ENCODE peak calls at places on chromosome 5, in nine cellular contexts. J, V, H, O, G, P, L, I and B are unnamed samples.

GRCh38 chr5:9712506-9713285 is 82.5 kb upstream of the TAS2R1 start:
- DNase-seq in J (no peak), V (peak), H (no peak), O (peak), G (no peak), P (no peak), L (no peak), I (no peak), B (no peak)

GRCh38 chr5:67552773-67553172 is 356.2 kb upstream of the CD180 start:
- DNase-seq in J (no peak), V (no peak), H (no peak), O (no peak), G (no peak), P (no peak), L (no peak), I (no peak), B (no peak)

GRCh38 chr5:142151436-142152382 is 43.1 kb downstream of the NDFIP1 start:
- DNase-seq in J (no peak), V (peak), H (no peak), O (peak), G (peak), P (peak), L (peak), I (no peak), B (peak)

GRCh38 chr5:120239076-120239475 is 225.0 kb upstream of the PRR16 start:
- DNase-seq in J (no peak), V (no peak), H (no peak), O (no peak), G (no peak), P (no peak), L (no peak), I (no peak), B (no peak)

GRCh38 chr5:88256037-88256436 is 12.6 kb downstream of the TMEM161B start:
- DNase-seq in J (no peak), V (no peak), H (no peak), O (no peak), G (no peak), P (no peak), L (no peak), I (no peak), B (no peak)

GRCh38 chr5:130871346-130872086 is 293.5 kb downstream of the HINT1 start:
- DNase-seq in J (no peak), V (peak), H (no peak), O (peak), G (peak), P (peak), L (no peak), I (peak), B (peak)

GRCh38 chr5:135030123-135030517 is 3.9 kb downstream of the PITX1 start:
- DNase-seq in J (no peak), V (no peak), H (peak), O (no peak), G (no peak), P (no peak), L (no peak), I (no peak), B (no peak)

GRCh38 chr5:121325930-121326329 is 525.8 kb upstream of the FTMT start:
- DNase-seq in J (no peak), V (no peak), H (no peak), O (no peak), G (no peak), P (no peak), L (no peak), I (no peak), B (no peak)

GRCh38 chr5:78509884-78510769 is 138.4 kb downstream of the LHFPL2 start:
- DNase-seq in J (no peak), V (no peak), H (peak), O (no peak), G (no peak), P (no peak), L (peak), I (no peak), B (no peak)

GRCh38 chr5:79493596-79494343 is 20.2 kb downstream of the HOMER1 start:
- DNase-seq in J (no peak), V (peak), H (no peak), O (no peak), G (no peak), P (no peak), L (no peak), I (no peak), B (no peak)

GRCh38 chr5:110512266-110512665 is 214.2 kb downstream of the TMEM232 start:
- DNase-seq in J (no peak), V (no peak), H (no peak), O (no peak), G (no peak), P (no peak), L (no peak), I (no peak), B (no peak)

GRCh38 chr5:10452768-10453331 is 11.2 kb downstream of the ROPN1L start:
- DNase-seq in J (no peak), V (peak), H (no peak), O (peak), G (peak), P (peak), L (peak), I (no peak), B (no peak)

GRCh38 chr5:134543820-134544692 is 18.6 kb downstream of the JADE2 start:
- DNase-seq in J (peak), V (no peak), H (no peak), O (no peak), G (no peak), P (no peak), L (no peak), I (no peak), B (no peak)

GRCh38 chr5:168528521-168529360 is at the start of gene FBLL1:
- DNase-seq in J (no peak), V (peak), H (peak), O (peak), G (no peak), P (peak), L (no peak), I (no peak), B (no peak)

GRCh38 chr5:172721455-172722308 is 49.3 kb downstream of the DUSP1 start:
- DNase-seq in J (no peak), V (peak), H (peak), O (no peak), G (no peak), P (peak), L (peak), I (no peak), B (peak)

GRCh38 chr5:171777420-171777759 is 8.2 kb upstream of the SMIM23 start:
- DNase-seq in J (no peak), V (no peak), H (no peak), O (no peak), G (no peak), P (no peak), L (no peak), I (no peak), B (no peak)

GRCh38 chr5:175874462-175875139 is 3.2 kb downstream of the CPLX2 start:
- DNase-seq in J (no peak), V (no peak), H (no peak), O (no peak), G (no peak), P (no peak), L (no peak), I (no peak), B (no peak)

GRCh38 chr5:65625743-65626142 is 916 bp downstream of the SHLD3 start:
- DNase-seq in J (no peak), V (no peak), H (no peak), O (no peak), G (no peak), P (no peak), L (no peak), I (no peak), B (no peak)

GRCh38 chr5:75886706-75887105 is 169.5 kb upstream of the POC5 start:
- DNase-seq in J (no peak), V (no peak), H (no peak), O (no peak), G (no peak), P (peak), L (no peak), I (no peak), B (no peak)

GRCh38 chr5:88085462-88085861 is 183.2 kb downstream of the TMEM161B start:
- DNase-seq in J (no peak), V (no peak), H (no peak), O (no peak), G (no peak), P (peak), L (no peak), I (no peak), B (no peak)

GRCh38 chr5:36389245-36389644 is 87.5 kb upstream of the RANBP3L start:
- DNase-seq in J (no peak), V (no peak), H (no peak), O (no peak), G (no peak), P (peak), L (no peak), I (no peak), B (no peak)

GRCh38 chr5:73381587-73382411 is 66.8 kb downstream of the FOXD1 start:
- DNase-seq in J (no peak), V (no peak), H (peak), O (no peak), G (no peak), P (no peak), L (no peak), I (no peak), B (no peak)

GRCh38 chr5:179231309-179231708 is 114.0 kb downstream of the ADAMTS2 start:
- DNase-seq in J (no peak), V (no peak), H (no peak), O (no peak), G (no peak), P (no peak), L (no peak), I (no peak), B (no peak)

GRCh38 chr5:136058031-136058971 is 29.5 kb downstream of the TGFBI start:
- DNase-seq in J (no peak), V (peak), H (no peak), O (peak), G (peak), P (peak), L (peak), I (no peak), B (peak)

GRCh38 chr5:145385276-145385675 is 449.9 kb downstream of the PRELID2 start:
- DNase-seq in J (no peak), V (no peak), H (no peak), O (no peak), G (no peak), P (no peak), L (no peak), I (no peak), B (no peak)

GRCh38 chr5:139148306-139148705 is 49.9 kb downstream of the SIL1 start:
- DNase-seq in J (no peak), V (no peak), H (no peak), O (no peak), G (no peak), P (no peak), L (no peak), I (no peak), B (no peak)

GRCh38 chr5:1966461-1966860 is 83.7 kb upstream of the IRX4 start:
- DNase-seq in J (no peak), V (no peak), H (no peak), O (no peak), G (no peak), P (no peak), L (no peak), I (no peak), B (no peak)

GRCh38 chr5:110354341-110354740 is 372.1 kb downstream of the TMEM232 start:
- DNase-seq in J (no peak), V (no peak), H (no peak), O (no peak), G (no peak), P (no peak), L (no peak), I (no peak), B (no peak)

GRCh38 chr5:65874241-65874640 is 52.1 kb upstream of the ERBIN start:
- DNase-seq in J (no peak), V (peak), H (no peak), O (peak), G (no peak), P (no peak), L (no peak), I (no peak), B (no peak)

GRCh38 chr5:15702102-15702501 is 202.1 kb downstream of the FBXL7 start:
- DNase-seq in J (no peak), V (peak), H (no peak), O (peak), G (peak), P (no peak), L (no peak), I (no peak), B (no peak)

GRCh38 chr5:124849774-124850173 is 103.3 kb upstream of the ZNF608 start:
- DNase-seq in J (no peak), V (no peak), H (no peak), O (no peak), G (no peak), P (no peak), L (no peak), I (no peak), B (no peak)

GRCh38 chr5:145925353-145925752 is 11.0 kb upstream of the SH3RF2 start:
- DNase-seq in J (no peak), V (peak), H (no peak), O (peak), G (peak), P (peak), L (no peak), I (no peak), B (no peak)

GRCh38 chr5:89847743-89848142 is 561.8 kb downstream of the CETN3 start:
- DNase-seq in J (no peak), V (peak), H (no peak), O (no peak), G (no peak), P (peak), L (no peak), I (no peak), B (no peak)

GRCh38 chr5:169970911-169971436 is 9.3 kb downstream of the INSYN2B start:
- DNase-seq in J (peak), V (peak), H (no peak), O (peak), G (peak), P (peak), L (peak), I (no peak), B (peak)

GRCh38 chr5:83104031-83104430 is 26.7 kb downstream of the XRCC4 start:
- DNase-seq in J (no peak), V (no peak), H (no peak), O (peak), G (no peak), P (no peak), L (no peak), I (no peak), B (no peak)

GRCh38 chr5:151345187-151345807 is 2.1 kb downstream of the SLC36A2 start:
- DNase-seq in J (no peak), V (no peak), H (no peak), O (no peak), G (no peak), P (no peak), L (no peak), I (no peak), B (no peak)

GRCh38 chr5:76643371-76643770 is 20.2 kb upstream of the F2RL2 start:
- DNase-seq in J (no peak), V (no peak), H (no peak), O (no peak), G (no peak), P (no peak), L (no peak), I (no peak), B (no peak)

GRCh38 chr5:143061161-143061945 is 291.2 kb downstream of the ARHGAP26 start:
- DNase-seq in J (no peak), V (peak), H (no peak), O (no peak), G (no peak), P (no peak), L (no peak), I (no peak), B (no peak)

GRCh38 chr5:113162770-113163169 is 186.2 kb downstream of the DCP2 start:
- DNase-seq in J (peak), V (peak), H (no peak), O (no peak), G (no peak), P (no peak), L (no peak), I (no peak), B (no peak)

GRCh38 chr5:60208681-60209080 is 315.2 kb upstream of the PDE4D start:
- DNase-seq in J (no peak), V (no peak), H (no peak), O (no peak), G (no peak), P (no peak), L (no peak), I (no peak), B (no peak)
- H3K27ac ChIP-seq in J (no peak), V (no peak), H (no peak), O (no peak), G (no peak), P (no peak), L (no peak), I (no peak), B (no peak)

DNA sequence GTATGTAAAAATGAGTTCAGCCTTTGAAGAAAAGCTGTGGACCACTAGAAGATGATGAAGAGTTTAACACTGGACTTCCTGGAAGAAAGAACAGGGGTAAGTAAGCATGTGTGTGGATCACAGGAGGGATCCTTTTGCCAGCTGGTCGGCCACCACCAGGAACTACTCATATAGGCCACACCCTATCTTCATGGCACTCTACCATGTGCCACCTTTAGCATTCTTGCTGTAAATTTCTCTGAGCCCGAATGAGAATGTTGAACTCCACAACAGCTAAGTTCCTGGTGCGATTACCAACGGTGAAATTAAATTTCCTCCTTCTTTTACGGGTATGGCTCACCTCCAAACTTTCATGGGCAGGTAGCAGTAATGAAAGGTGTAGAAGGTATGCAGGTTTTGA is 102.3 kb downstream of the ATP10B start:
- DNase-seq in J (no peak), V (no peak), H (no peak), O (no peak), G (no peak), P (no peak), L (no peak), I (no peak), B (no peak)
- H3K27ac ChIP-seq in J (no peak), V (no peak), H (no peak), O (no peak), G (no peak), P (no peak), L (no peak), I (no peak), B (no peak)

DNA sequence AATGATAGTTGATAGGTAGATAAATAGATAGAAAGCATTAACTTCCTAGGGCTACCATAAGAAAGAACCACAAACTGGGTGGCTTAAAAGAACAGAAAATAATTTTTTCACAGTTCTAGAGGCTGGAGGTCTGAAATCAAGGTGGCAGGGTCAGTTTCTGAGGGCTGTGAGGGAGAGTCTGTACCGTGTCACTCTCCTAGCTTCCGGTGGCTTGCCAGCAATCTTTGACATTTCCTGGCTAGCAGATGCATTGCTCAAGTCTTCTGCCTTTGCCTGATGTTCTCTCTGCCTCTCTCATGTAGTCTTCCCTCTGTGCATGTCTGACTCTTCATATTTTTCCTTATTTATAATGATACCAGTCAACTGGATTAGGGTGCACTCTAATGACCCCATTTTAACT is 1132.7 kb downstream of the CDH9 start:
- DNase-seq in J (no peak), V (no peak), H (no peak), O (no peak), G (no peak), P (no peak), L (no peak), I (no peak), B (no peak)
- H3K27ac ChIP-seq in J (no peak), V (no peak), H (no peak), O (no peak), G (no peak), P (no peak), L (no peak), I (no peak), B (no peak)

GRCh38 chr5:219492-219891 is 1.4 kb downstream of the SDHA start:
- DNase-seq in J (no peak), V (peak), H (no peak), O (no peak), G (no peak), P (no peak), L (no peak), I (no peak), B (no peak)
- H3K27ac ChIP-seq in J (peak), V (peak), H (no peak), O (no peak), G (peak), P (peak), L (peak), I (peak), B (peak)